ENCODE peak calls at places on chromosomes 6 and 20, in four cellular contexts. R is AG10803, C is NCI-H510A, O is GM12865. V is an unnamed sample.

GRCh38 chr20:37520417-37520751 is 666 bp upstream of the NNAT start:
- DNase-seq in O (no peak), C (no peak), R (no peak), V (no peak)

GRCh38 chr20:57092112-57092899 is 174.1 kb downstream of the BMP7 start:
- DNase-seq in C (no peak), R (peak), O (peak), V (peak)

GRCh38 chr6:50071921-50072320 is 22.2 kb upstream of the DEFB112 start:
- DNase-seq in O (no peak), R (no peak), C (no peak), V (no peak)

GRCh38 chr6:105603779-105604592 is 201.1 kb upstream of the PREP start:
- DNase-seq in C (no peak), R (peak), O (no peak), V (no peak)

GRCh38 chr20:9457055-9457454 is 57.3 kb upstream of the LAMP5 start:
- DNase-seq in O (peak), R (no peak), C (no peak), V (no peak)

GRCh38 chr6:27295301-27296079 is 16.6 kb downstream of the POM121L2 start:
- DNase-seq in O (peak), C (no peak), R (peak), V (no peak)

GRCh38 chr6:129786548-129786947 is 74.6 kb downstream of the TMEM244 start:
- DNase-seq in R (peak), C (no peak), O (no peak), V (no peak)

GRCh38 chr6:87671555-87672029 is 30.4 kb downstream of the AKIRIN2 start:
- DNase-seq in O (no peak), R (no peak), C (no peak), V (no peak)

GRCh38 chr6:55654445-55654844 is 75.5 kb upstream of the HMGCLL1 start:
- DNase-seq in R (no peak), C (no peak), O (no peak), V (no peak)

GRCh38 chr6:56518995-56519767 is 123.5 kb downstream of the DST start:
- DNase-seq in O (no peak), R (no peak), C (no peak), V (no peak)

GRCh38 chr6:146913842-146914562 is 290.2 kb upstream of the STXBP5 start:
- DNase-seq in R (peak), C (no peak), O (no peak), V (no peak)

GRCh38 chr6:24855389-24856245 is 56.9 kb upstream of the ARMH2 start:
- DNase-seq in C (no peak), O (peak), R (peak), V (peak)

GRCh38 chr6:43970913-43971775 is 156.1 kb downstream of the MRPL14 start:
- DNase-seq in O (no peak), C (no peak), R (no peak), V (peak)

GRCh38 chr6:23797041-23797440 is 329.0 kb upstream of the NRSN1 start:
- DNase-seq in R (no peak), O (no peak), C (no peak), V (no peak)

GRCh38 chr20:11755071-11755881 is 162.4 kb upstream of the BTBD3 start:
- DNase-seq in O (no peak), R (peak), C (no peak), V (no peak)

GRCh38 chr6:145247677-145248419 is 487.5 kb downstream of the EPM2A start:
- DNase-seq in R (peak), C (no peak), O (no peak), V (no peak)

GRCh38 chr6:47690209-47690608 is 8.2 kb upstream of the ADGRF4 start:
- DNase-seq in O (no peak), R (no peak), C (no peak), V (no peak)

GRCh38 chr6:107670792-107671199 is 153.3 kb downstream of the SCML4 start:
- DNase-seq in R (peak), C (no peak), O (peak), V (no peak)

GRCh38 chr20:59668926-59669325 is 64.6 kb downstream of the PHACTR3 start:
- DNase-seq in C (no peak), R (no peak), O (no peak), V (no peak)

GRCh38 chr6:56437171-56437900 is 190.0 kb upstream of the COL21A1 start:
- DNase-seq in R (peak), C (no peak), O (no peak), V (no peak)

GRCh38 chr20:11686900-11687543 is 230.7 kb upstream of the BTBD3 start:
- DNase-seq in C (no peak), R (peak), O (no peak), V (no peak)